ENCODE peak calls at places on chromosomes 11 and 22, in eight cellular contexts. S is activated CD4-positive, alpha-beta T cell treated with anti-CD3 and anti-CD28 coated beads for 24 hours; Q is GM12865; F is AG08396; M is fibroblast of the conjunctiva; X is posterior cingulate gyrus; R is AG09319; Y is progenitor cell of endocrine pancreas. U is an unnamed sample.
A peak's percentile ranks its signal among the peaks of the same experiment; 100 is the strongest.

GRCh38 chr22:37229012-37229804 is 14.9 kb downstream of the RAC2 start:
- DNase-seq in S (no peak), Q (peak; percentile 55), F (peak; percentile 76), M (peak; percentile 73), X (no peak), R (peak; percentile 43), Y (no peak), U (no peak)

GRCh38 chr22:26669060-26669481 is 11.7 kb downstream of the MIAT start:
- DNase-seq in S (no peak), Q (peak; percentile 56), F (peak; percentile 39), M (no peak), X (no peak), R (peak; percentile 14), Y (no peak), U (no peak)

GRCh38 chr22:25992331-25992730 is 176.9 kb upstream of the SEZ6L start:
- DNase-seq in S (no peak), Q (no peak), F (no peak), M (no peak), X (no peak), R (no peak), Y (no peak), U (no peak)

GRCh38 chr22:47772864-47773263 is 1010.4 kb downstream of the TBC1D22A start:
- DNase-seq in S (no peak), Q (no peak), F (no peak), M (no peak), X (no peak), R (no peak), Y (no peak), U (no peak)

GRCh38 chr11:57214087-57214395 is 23.0 kb downstream of the APLNR start:
- DNase-seq in S (no peak), Q (no peak), F (no peak), M (no peak), X (no peak), R (no peak), Y (no peak), U (no peak)

GRCh38 chr22:43639228-43639948 is 172.7 kb downstream of the EFCAB6 start:
- DNase-seq in S (no peak), Q (no peak), F (no peak), M (no peak), X (no peak), R (no peak), Y (no peak), U (no peak)

GRCh38 chr11:15649371-15650104 is 534.8 kb downstream of the INSC start:
- DNase-seq in S (no peak), Q (peak; percentile 1), F (no peak), M (no peak), X (no peak), R (no peak), Y (no peak), U (no peak)

GRCh38 chr11:96642584-96642983 is 252.8 kb downstream of the JRKL start:
- DNase-seq in S (no peak), Q (no peak), F (no peak), M (no peak), X (no peak), R (no peak), Y (no peak), U (no peak)

GRCh38 chr11:75697906-75698563 is 19.6 kb upstream of the MOGAT2 start:
- DNase-seq in S (no peak), Q (no peak), F (no peak), M (no peak), X (no peak), R (no peak), Y (no peak), U (no peak)

GRCh38 chr11:17770048-17770652 is 35.6 kb downstream of the KCNC1 start:
- DNase-seq in S (no peak), Q (peak; percentile 18), F (no peak), M (no peak), X (no peak), R (no peak), Y (peak; percentile 35), U (no peak)

GRCh38 chr11:59283825-59284772 is 71.4 kb upstream of the MPEG1 start:
- DNase-seq in S (peak; percentile 19), Q (peak; percentile 84), F (peak; percentile 43), M (peak; percentile 36), X (no peak), R (peak; percentile 5), Y (no peak), U (peak; percentile 16)

GRCh38 chr11:61946894-61947293 is 3.3 kb upstream of the BEST1 start:
- DNase-seq in S (no peak), Q (no peak), F (no peak), M (no peak), X (no peak), R (no peak), Y (no peak), U (no peak)

GRCh38 chr22:30891443-30891755 is 77.2 kb downstream of the MORC2 start:
- DNase-seq in S (no peak), Q (no peak), F (no peak), M (no peak), X (no peak), R (no peak), Y (no peak), U (no peak)

GRCh38 chr22:32542332-32543019 is 67.9 kb downstream of the FBXO7 start:
- DNase-seq in S (no peak), Q (no peak), F (no peak), M (no peak), X (no peak), R (no peak), Y (no peak), U (no peak)

GRCh38 chr11:83027794-83028193 is 43.9 kb downstream of the RAB30 start:
- DNase-seq in S (no peak), Q (no peak), F (no peak), M (no peak), X (no peak), R (no peak), Y (no peak), U (no peak)

GRCh38 chr11:75705541-75705940 is 12.1 kb upstream of the MOGAT2 start:
- DNase-seq in S (no peak), Q (no peak), F (no peak), M (no peak), X (no peak), R (no peak), Y (no peak), U (no peak)

GRCh38 chr22:31812977-31813605 is 59.3 kb downstream of the DEPDC5 start:
- DNase-seq in S (no peak), Q (no peak), F (no peak), M (no peak), X (no peak), R (no peak), Y (no peak), U (no peak)

GRCh38 chr11:77047007-77047927 is 13.1 kb downstream of the B3GNT6 start:
- DNase-seq in S (peak; percentile 38), Q (peak; percentile 90), F (peak; percentile 75), M (peak; percentile 89), X (peak; percentile 56), R (peak; percentile 82), Y (peak; percentile 47), U (no peak)

GRCh38 chr11:130024356-130024755 is 21.7 kb upstream of the PRDM10 start:
- DNase-seq in S (no peak), Q (no peak), F (no peak), M (no peak), X (no peak), R (no peak), Y (no peak), U (no peak)

GRCh38 chr22:32986773-32987050 is 71.5 kb downstream of the SYN3 start:
- DNase-seq in S (no peak), Q (no peak), F (no peak), M (no peak), X (no peak), R (no peak), Y (no peak), U (no peak)

GRCh38 chr11:64763804-64764611 is 4.2 kb upstream of the PYGM start:
- DNase-seq in S (no peak), Q (no peak), F (no peak), M (no peak), X (no peak), R (no peak), Y (no peak), U (no peak)

GRCh38 chr11:121552160-121552559 is 99.4 kb upstream of the SORL1-AS1 start:
- DNase-seq in S (no peak), Q (no peak), F (no peak), M (no peak), X (no peak), R (no peak), Y (no peak), U (no peak)

U was measured in caudate nucleus.